ENCODE peak calls at places on chromosomes 5 and 9, in ten cellular contexts. One of them, this sample, is unnamed. For H3K4me1 and H3K36me3, the result is how much of the 10 kb centered on the place peaks cover.

GRCh38 chr5:13478831-13479465 is 465.5 kb downstream of the DNAH5 start:
- DNase-seq in SK-N-SH: peak
- DNase-seq in mucosa of descending colon: peak
- DNase-seq in uterus: no peak
- DNase-seq in CD8-positive, alpha-beta T cell: no peak
- DNase-seq in IMR-90: peak
- DNase-seq in hepatocyte: peak
- DNase-seq in pancreas: no peak
- DNase-seq in cardiac muscle cell: peak
- DNase-seq in spleen: no peak
- DNase-seq in this sample: peak

GRCh38 chr5:112931473-112931872 is 9.4 kb upstream of the REEP5 start:
- DNase-seq in SK-N-SH: no peak
- DNase-seq in mucosa of descending colon: no peak
- DNase-seq in uterus: no peak
- DNase-seq in CD8-positive, alpha-beta T cell: no peak
- DNase-seq in IMR-90: no peak
- DNase-seq in hepatocyte: no peak
- DNase-seq in pancreas: no peak
- DNase-seq in cardiac muscle cell: peak
- DNase-seq in spleen: no peak
- DNase-seq in this sample: no peak

GRCh38 chr5:66875325-66875724 is 279.1 kb downstream of the MAST4 start:
- DNase-seq in SK-N-SH: no peak
- DNase-seq in mucosa of descending colon: no peak
- DNase-seq in uterus: no peak
- DNase-seq in CD8-positive, alpha-beta T cell: no peak
- DNase-seq in IMR-90: no peak
- DNase-seq in hepatocyte: no peak
- DNase-seq in pancreas: no peak
- DNase-seq in cardiac muscle cell: no peak
- DNase-seq in spleen: no peak
- DNase-seq in this sample: no peak

GRCh38 chr9:36922548-36922947 is 111.5 kb downstream of the PAX5 start:
- DNase-seq in SK-N-SH: no peak
- DNase-seq in mucosa of descending colon: no peak
- DNase-seq in uterus: no peak
- DNase-seq in CD8-positive, alpha-beta T cell: no peak
- DNase-seq in IMR-90: no peak
- DNase-seq in hepatocyte: no peak
- DNase-seq in pancreas: no peak
- DNase-seq in cardiac muscle cell: no peak
- DNase-seq in spleen: no peak
- DNase-seq in this sample: no peak

GRCh38 chr5:61790678-61791077 is 458.6 kb downstream of the ZSWIM6 start:
- DNase-seq in SK-N-SH: no peak
- DNase-seq in mucosa of descending colon: peak
- DNase-seq in uterus: no peak
- DNase-seq in CD8-positive, alpha-beta T cell: no peak
- DNase-seq in IMR-90: no peak
- DNase-seq in hepatocyte: peak
- DNase-seq in pancreas: peak
- DNase-seq in cardiac muscle cell: no peak
- DNase-seq in spleen: no peak
- DNase-seq in this sample: no peak

GRCh38 chr9:130359819-130360218 is 84.9 kb upstream of the ASS1 start:
- DNase-seq in SK-N-SH: no peak
- DNase-seq in mucosa of descending colon: no peak
- DNase-seq in uterus: no peak
- DNase-seq in CD8-positive, alpha-beta T cell: no peak
- DNase-seq in IMR-90: no peak
- DNase-seq in hepatocyte: no peak
- DNase-seq in pancreas: no peak
- DNase-seq in cardiac muscle cell: no peak
- DNase-seq in spleen: no peak
- DNase-seq in this sample: no peak

GRCh38 chr5:168988699-168989098 is 312.2 kb downstream of the SLIT3 start:
- DNase-seq in SK-N-SH: no peak
- DNase-seq in mucosa of descending colon: no peak
- DNase-seq in uterus: no peak
- DNase-seq in CD8-positive, alpha-beta T cell: no peak
- DNase-seq in IMR-90: no peak
- DNase-seq in hepatocyte: no peak
- DNase-seq in pancreas: no peak
- DNase-seq in cardiac muscle cell: no peak
- DNase-seq in spleen: no peak
- DNase-seq in this sample: no peak

GRCh38 chr9:132114102-132114707 is 34.5 kb upstream of the MED27 start:
- DNase-seq in SK-N-SH: no peak
- DNase-seq in mucosa of descending colon: peak
- DNase-seq in uterus: no peak
- DNase-seq in CD8-positive, alpha-beta T cell: peak
- DNase-seq in IMR-90: peak
- DNase-seq in hepatocyte: peak
- DNase-seq in pancreas: peak
- DNase-seq in cardiac muscle cell: peak
- DNase-seq in spleen: no peak
- DNase-seq in this sample: peak

GRCh38 chr5:55231476-55232193 is 1.8 kb downstream of the CCNO start:
- DNase-seq in SK-N-SH: peak
- DNase-seq in mucosa of descending colon: peak
- DNase-seq in uterus: no peak
- DNase-seq in CD8-positive, alpha-beta T cell: peak
- DNase-seq in IMR-90: no peak
- DNase-seq in hepatocyte: peak
- DNase-seq in pancreas: peak
- DNase-seq in cardiac muscle cell: peak
- DNase-seq in spleen: no peak
- DNase-seq in this sample: no peak

GRCh38 chr9:95724253-95724991 is 151.1 kb upstream of the ERCC6L2 start:
- DNase-seq in SK-N-SH: no peak
- DNase-seq in mucosa of descending colon: peak
- DNase-seq in uterus: no peak
- DNase-seq in CD8-positive, alpha-beta T cell: peak
- DNase-seq in IMR-90: no peak
- DNase-seq in hepatocyte: no peak
- DNase-seq in pancreas: no peak
- DNase-seq in cardiac muscle cell: no peak
- DNase-seq in spleen: no peak
- DNase-seq in this sample: no peak

GRCh38 chr5:2556375-2556966 is 195.0 kb downstream of the IRX2 start:
- DNase-seq in SK-N-SH: no peak
- DNase-seq in mucosa of descending colon: no peak
- DNase-seq in uterus: no peak
- DNase-seq in CD8-positive, alpha-beta T cell: no peak
- DNase-seq in IMR-90: no peak
- DNase-seq in hepatocyte: no peak
- DNase-seq in pancreas: no peak
- DNase-seq in cardiac muscle cell: no peak
- DNase-seq in spleen: no peak
- DNase-seq in this sample: no peak

GRCh38 chr5:172411423-172412111 is 42.8 kb downstream of the SH3PXD2B start:
- DNase-seq in SK-N-SH: no peak
- DNase-seq in mucosa of descending colon: no peak
- DNase-seq in uterus: peak
- DNase-seq in CD8-positive, alpha-beta T cell: no peak
- DNase-seq in IMR-90: peak
- DNase-seq in hepatocyte: peak
- DNase-seq in pancreas: no peak
- DNase-seq in cardiac muscle cell: no peak
- DNase-seq in spleen: no peak
- DNase-seq in this sample: no peak

GRCh38 chr5:28328691-28329090 is 1290.3 kb upstream of the CDH9 start:
- DNase-seq in SK-N-SH: no peak
- DNase-seq in mucosa of descending colon: no peak
- DNase-seq in uterus: no peak
- DNase-seq in CD8-positive, alpha-beta T cell: no peak
- DNase-seq in IMR-90: no peak
- DNase-seq in hepatocyte: no peak
- DNase-seq in pancreas: no peak
- DNase-seq in cardiac muscle cell: no peak
- DNase-seq in spleen: no peak
- DNase-seq in this sample: no peak

GRCh38 chr9:33044677-33045282 is 19.7 kb downstream of the DNAJA1 start:
- DNase-seq in SK-N-SH: peak
- DNase-seq in mucosa of descending colon: peak
- DNase-seq in uterus: no peak
- DNase-seq in CD8-positive, alpha-beta T cell: no peak
- DNase-seq in IMR-90: no peak
- DNase-seq in hepatocyte: peak
- DNase-seq in pancreas: peak
- DNase-seq in cardiac muscle cell: peak
- DNase-seq in spleen: no peak
- DNase-seq in this sample: no peak

GRCh38 chr5:75007537-75007847 is 44.9 kb downstream of the GCNT4 start:
- DNase-seq in SK-N-SH: no peak
- DNase-seq in mucosa of descending colon: no peak
- DNase-seq in uterus: no peak
- DNase-seq in CD8-positive, alpha-beta T cell: no peak
- DNase-seq in IMR-90: peak
- DNase-seq in hepatocyte: no peak
- DNase-seq in pancreas: no peak
- DNase-seq in cardiac muscle cell: no peak
- DNase-seq in spleen: no peak
- DNase-seq in this sample: no peak

GRCh38 chr9:27524236-27524635 is at the start of gene IFNK:
- DNase-seq in SK-N-SH: no peak
- DNase-seq in mucosa of descending colon: no peak
- DNase-seq in uterus: no peak
- DNase-seq in CD8-positive, alpha-beta T cell: no peak
- DNase-seq in IMR-90: no peak
- DNase-seq in hepatocyte: no peak
- DNase-seq in pancreas: no peak
- DNase-seq in cardiac muscle cell: no peak
- DNase-seq in spleen: no peak
- DNase-seq in this sample: no peak

GRCh38 chr9:104991144-104991953 is 63.4 kb upstream of the ABCA1 start:
- DNase-seq in SK-N-SH: peak
- DNase-seq in mucosa of descending colon: peak
- DNase-seq in uterus: peak
- DNase-seq in CD8-positive, alpha-beta T cell: peak
- DNase-seq in IMR-90: peak
- DNase-seq in hepatocyte: peak
- DNase-seq in pancreas: peak
- DNase-seq in cardiac muscle cell: peak
- DNase-seq in spleen: peak
- DNase-seq in this sample: no peak

GRCh38 chr5:33933723-33934544 is 2.3 kb upstream of the RXFP3 start:
- DNase-seq in SK-N-SH: no peak
- DNase-seq in mucosa of descending colon: no peak
- DNase-seq in uterus: no peak
- DNase-seq in CD8-positive, alpha-beta T cell: no peak
- DNase-seq in IMR-90: peak
- DNase-seq in hepatocyte: no peak
- DNase-seq in pancreas: no peak
- DNase-seq in cardiac muscle cell: no peak
- DNase-seq in spleen: no peak
- DNase-seq in this sample: no peak

GRCh38 chr5:54659651-54660050 is 142.1 kb downstream of the SNX18 start:
- DNase-seq in SK-N-SH: no peak
- DNase-seq in mucosa of descending colon: no peak
- DNase-seq in uterus: no peak
- DNase-seq in CD8-positive, alpha-beta T cell: no peak
- DNase-seq in IMR-90: peak
- DNase-seq in hepatocyte: no peak
- DNase-seq in pancreas: no peak
- DNase-seq in cardiac muscle cell: no peak
- DNase-seq in spleen: no peak
- DNase-seq in this sample: no peak

GRCh38 chr9:121744002-121744686 is 92.7 kb downstream of the DAB2IP start:
- DNase-seq in SK-N-SH: peak
- DNase-seq in mucosa of descending colon: peak
- DNase-seq in uterus: peak
- DNase-seq in CD8-positive, alpha-beta T cell: peak
- DNase-seq in IMR-90: peak
- DNase-seq in hepatocyte: peak
- DNase-seq in pancreas: no peak
- DNase-seq in cardiac muscle cell: peak
- DNase-seq in spleen: peak
- DNase-seq in this sample: no peak
- H3K4me1 ChIP-seq in SK-N-SH: half or more
- H3K4me1 ChIP-seq in mucosa of descending colon: under half
- H3K4me1 ChIP-seq in uterus: under half
- H3K4me1 ChIP-seq in CD8-positive, alpha-beta T cell: under half
- H3K4me1 ChIP-seq in IMR-90: under half
- H3K4me1 ChIP-seq in hepatocyte: under half
- H3K4me1 ChIP-seq in pancreas: under half
- H3K4me1 ChIP-seq in cardiac muscle cell: under half
- H3K4me1 ChIP-seq in spleen: under half
- H3K4me1 ChIP-seq in this sample: under half

GRCh38 chr5:177275883-177276282 is 27.6 kb downstream of the RAB24 start:
- DNase-seq in SK-N-SH: no peak
- DNase-seq in mucosa of descending colon: no peak
- DNase-seq in uterus: no peak
- DNase-seq in CD8-positive, alpha-beta T cell: no peak
- DNase-seq in IMR-90: no peak
- DNase-seq in hepatocyte: no peak
- DNase-seq in pancreas: no peak
- DNase-seq in cardiac muscle cell: no peak
- DNase-seq in spleen: no peak
- DNase-seq in this sample: no peak
- H3K36me3 ChIP-seq in SK-N-SH: under half
- H3K36me3 ChIP-seq in mucosa of descending colon: under half
- H3K36me3 ChIP-seq in uterus: under half
- H3K36me3 ChIP-seq in CD8-positive, alpha-beta T cell: under half
- H3K36me3 ChIP-seq in IMR-90: under half
- H3K36me3 ChIP-seq in hepatocyte: under half
- H3K36me3 ChIP-seq in pancreas: under half
- H3K36me3 ChIP-seq in cardiac muscle cell: under half
- H3K36me3 ChIP-seq in spleen: half or more
- H3K36me3 ChIP-seq in this sample: under half

GRCh38 chr5:175668006-175668405 is 10.1 kb downstream of the HRH2 start:
- DNase-seq in SK-N-SH: no peak
- DNase-seq in mucosa of descending colon: no peak
- DNase-seq in uterus: no peak
- DNase-seq in CD8-positive, alpha-beta T cell: no peak
- DNase-seq in IMR-90: no peak
- DNase-seq in hepatocyte: no peak
- DNase-seq in pancreas: no peak
- DNase-seq in cardiac muscle cell: no peak
- DNase-seq in spleen: no peak
- DNase-seq in this sample: no peak
- H3K4me1 ChIP-seq in SK-N-SH: under half
- H3K4me1 ChIP-seq in mucosa of descending colon: under half
- H3K4me1 ChIP-seq in uterus: under half
- H3K4me1 ChIP-seq in CD8-positive, alpha-beta T cell: under half
- H3K4me1 ChIP-seq in IMR-90: under half
- H3K4me1 ChIP-seq in hepatocyte: under half
- H3K4me1 ChIP-seq in pancreas: under half
- H3K4me1 ChIP-seq in cardiac muscle cell: half or more
- H3K4me1 ChIP-seq in spleen: under half
- H3K4me1 ChIP-seq in this sample: under half

DNA sequence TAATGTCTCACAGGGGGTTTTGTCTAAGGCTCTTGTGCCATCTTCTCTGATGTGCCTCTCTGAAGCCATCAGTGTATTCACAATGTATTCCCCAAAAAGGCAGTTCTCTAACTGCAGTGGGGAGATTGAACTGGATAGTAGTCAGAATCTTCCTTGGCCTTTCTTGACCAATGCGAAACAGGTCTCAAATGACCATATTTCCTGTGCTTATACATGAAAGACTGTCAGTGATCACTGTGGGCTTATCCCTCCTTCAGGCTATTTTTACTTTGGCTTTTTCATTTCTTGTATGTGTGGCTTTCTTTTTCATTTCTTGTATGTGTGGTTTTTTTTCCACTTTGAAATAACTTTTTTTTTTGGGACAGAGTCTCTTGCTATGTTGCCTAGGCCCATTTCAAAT is 19.7 kb downstream of the HMGXB3 start:
- DNase-seq in SK-N-SH: no peak
- DNase-seq in mucosa of descending colon: no peak
- DNase-seq in uterus: no peak
- DNase-seq in CD8-positive, alpha-beta T cell: no peak
- DNase-seq in IMR-90: no peak
- DNase-seq in hepatocyte: no peak
- DNase-seq in pancreas: no peak
- DNase-seq in cardiac muscle cell: no peak
- DNase-seq in spleen: no peak
- DNase-seq in this sample: no peak
- H3K36me3 ChIP-seq in SK-N-SH: half or more
- H3K36me3 ChIP-seq in mucosa of descending colon: under half
- H3K36me3 ChIP-seq in uterus: under half
- H3K36me3 ChIP-seq in CD8-positive, alpha-beta T cell: under half
- H3K36me3 ChIP-seq in IMR-90: under half
- H3K36me3 ChIP-seq in hepatocyte: under half
- H3K36me3 ChIP-seq in pancreas: under half
- H3K36me3 ChIP-seq in cardiac muscle cell: under half
- H3K36me3 ChIP-seq in spleen: half or more
- H3K36me3 ChIP-seq in this sample: under half

This sample was measured in iPS DF 6.9.